ENCODE peak calls at places on chromosomes 7 and 10, in six cellular contexts. P, Y, I, H, Q and O are unnamed samples.

GRCh38 chr7:46368871-46369270 is 447.8 kb upstream of the IGFBP3 start:
- DNase-seq in P (no peak), Y (no peak), I (no peak), H (no peak), Q (no peak), O (no peak)

GRCh38 chr7:112306903-112307302 is 100.4 kb downstream of the ZNF277 start:
- DNase-seq in P (no peak), Y (no peak), I (no peak), H (no peak), Q (no peak), O (no peak)

GRCh38 chr10:122248356-122249302 is 22.5 kb upstream of the BTBD16 start:
- DNase-seq in P (no peak), Y (no peak), I (no peak), H (no peak), Q (no peak), O (no peak)

GRCh38 chr7:143901360-143901709 is 641 bp downstream of the TCAF1 start:
- DNase-seq in P (no peak), Y (peak), I (no peak), H (no peak), Q (no peak), O (no peak)

GRCh38 chr10:94293344-94293743 is 69.4 kb downstream of the NOC3L start:
- DNase-seq in P (no peak), Y (peak), I (no peak), H (no peak), Q (no peak), O (no peak)

GRCh38 chr10:67837519-67838314 is at the start of gene DNAJC12:
- DNase-seq in P (no peak), Y (peak), I (no peak), H (no peak), Q (peak), O (no peak)

GRCh38 chr10:63757067-63757466 is 235.9 kb downstream of the REEP3 start:
- DNase-seq in P (no peak), Y (no peak), I (no peak), H (no peak), Q (no peak), O (no peak)

GRCh38 chr7:106312906-106313305 is 28.1 kb upstream of the NAMPT start:
- DNase-seq in P (no peak), Y (no peak), I (no peak), H (no peak), Q (no peak), O (no peak)

GRCh38 chr7:145104400-145104799 is 268.5 kb upstream of the TPK1 start:
- DNase-seq in P (no peak), Y (no peak), I (no peak), H (no peak), Q (no peak), O (no peak)

GRCh38 chr7:106369349-106369748 is 84.6 kb upstream of the NAMPT start:
- DNase-seq in P (no peak), Y (no peak), I (no peak), H (peak), Q (no peak), O (no peak)

GRCh38 chr10:52542891-52543290 is 228.8 kb downstream of the DKK1 start:
- DNase-seq in P (no peak), Y (no peak), I (no peak), H (no peak), Q (no peak), O (no peak)

GRCh38 chr10:84783386-84783785 is 455.0 kb downstream of the CCSER2 start:
- DNase-seq in P (no peak), Y (no peak), I (no peak), H (no peak), Q (peak), O (no peak)

GRCh38 chr7:50347693-50348092 is 43.2 kb downstream of the IKZF1 start:
- DNase-seq in P (no peak), Y (no peak), I (no peak), H (no peak), Q (peak), O (no peak)

GRCh38 chr7:1193593-1194424 is 33.8 kb upstream of the ZFAND2A start:
- DNase-seq in P (no peak), Y (peak), I (peak), H (no peak), Q (peak), O (no peak)

GRCh38 chr10:16967866-16968721 is 150.9 kb upstream of the RSU1 start:
- DNase-seq in P (no peak), Y (peak), I (no peak), H (no peak), Q (no peak), O (no peak)

GRCh38 chr10:126969310-126969709 is 64.1 kb downstream of the DOCK1 start:
- DNase-seq in P (no peak), Y (no peak), I (no peak), H (no peak), Q (peak), O (no peak)

GRCh38 chr10:97718659-97719142 is 5.2 kb downstream of the MARVELD1 start:
- DNase-seq in P (no peak), Y (peak), I (no peak), H (no peak), Q (peak), O (no peak)

GRCh38 chr7:66307591-66308215 is 102.6 kb downstream of the TPST1 start:
- DNase-seq in P (no peak), Y (peak), I (no peak), H (no peak), Q (peak), O (no peak)

GRCh38 chr7:66747385-66748126 is 7.0 kb downstream of the RABGEF1 start:
- DNase-seq in P (no peak), Y (no peak), I (no peak), H (no peak), Q (no peak), O (no peak)

GRCh38 chr7:111735661-111736323 is 173.5 kb upstream of the IMMP2L start:
- DNase-seq in P (peak), Y (peak), I (peak), H (peak), Q (peak), O (peak)

GRCh38 chr7:48337012-48337621 is 165.9 kb downstream of the ABCA13 start:
- DNase-seq in P (no peak), Y (no peak), I (no peak), H (no peak), Q (peak), O (no peak)

GRCh38 chr10:84256510-84257342 is 11.9 kb downstream of the RGR start:
- DNase-seq in P (peak), Y (peak), I (no peak), H (no peak), Q (peak), O (no peak)

GRCh38 chr10:114271779-114272167 is 32.7 kb downstream of the VWA2 start:
- DNase-seq in P (no peak), Y (peak), I (no peak), H (peak), Q (no peak), O (no peak)

GRCh38 chr7:100673942-100674431 is 447 bp downstream of the GNB2 start:
- DNase-seq in P (no peak), Y (no peak), I (peak), H (no peak), Q (peak), O (no peak)

GRCh38 chr7:16982640-16983103 is 100.9 kb upstream of the AGR3 start:
- DNase-seq in P (no peak), Y (no peak), I (no peak), H (no peak), Q (peak), O (no peak)

GRCh38 chr7:77393261-77393660 is 22.9 kb downstream of the GSAP start:
- DNase-seq in P (peak), Y (no peak), I (no peak), H (no peak), Q (no peak), O (no peak)

GRCh38 chr10:104694074-104694473 is 53.0 kb downstream of the SORCS3 start:
- DNase-seq in P (no peak), Y (no peak), I (no peak), H (no peak), Q (no peak), O (no peak)